ENCODE peak calls at places on chromosomes 12 and 14, in ten cellular contexts. F is C1 segment of cervical spinal cord, Z is COR-L47, R is choroid plexus epithelial cell, B is NCI-H1092 treated with DMSO at 0.1 percent for 48 hours, U is astrocyte, A is posterior vena cava, S is hepatic stellate cell, I is caudate nucleus, O is SK-MEL-5. P is an unnamed sample.

GRCh38 chr12:100329800-100330199 is 27.1 kb upstream of the SLC17A8 start:
- DNase-seq in I (no peak), S (no peak), U (no peak), A (no peak), B (no peak), Z (no peak), R (no peak), O (no peak), F (no peak), P (no peak)

GRCh38 chr14:93047661-93048060 is 68.1 kb downstream of the ITPK1 start:
- DNase-seq in F (no peak), B (no peak), R (no peak), Z (no peak), U (no peak), I (no peak), A (no peak), O (no peak), S (no peak), P (no peak)

GRCh38 chr14:95876769-95877490 is at the start of gene TUNAR:
- DNase-seq in R (no peak), F (no peak), B (peak), O (no peak), S (no peak), U (no peak), A (no peak), Z (peak), I (no peak), P (no peak)

GRCh38 chr12:21073822-21074460 is 57.1 kb upstream of the SLCO1B1 start:
- DNase-seq in Z (no peak), B (no peak), U (peak), F (no peak), A (no peak), O (no peak), S (peak), R (peak), I (no peak), P (no peak)

GRCh38 chr12:116222358-116222757 is 55.1 kb downstream of the MED13L start:
- DNase-seq in O (peak), R (peak), A (no peak), Z (peak), S (no peak), F (no peak), B (no peak), U (peak), I (peak), P (no peak)

GRCh38 chr14:78090820-78091219 is 79.4 kb upstream of the NRXN3 start:
- DNase-seq in B (no peak), I (no peak), U (no peak), S (no peak), O (no peak), Z (no peak), A (no peak), R (no peak), F (no peak), P (no peak)

GRCh38 chr14:21902561-21903199 is 229.1 kb upstream of the OR4E1 start:
- DNase-seq in R (peak), O (peak), F (peak), A (no peak), B (no peak), U (no peak), S (no peak), I (peak), Z (no peak), P (no peak)

GRCh38 chr12:117853600-117853999 is 115.2 kb downstream of the KSR2 start:
- DNase-seq in U (no peak), R (no peak), O (no peak), F (no peak), A (no peak), B (no peak), S (no peak), Z (no peak), I (no peak), P (no peak)

GRCh38 chr12:69028941-69029729 is 96.2 kb upstream of the CPM start:
- DNase-seq in Z (no peak), R (no peak), O (no peak), I (no peak), U (no peak), B (no peak), A (no peak), S (no peak), F (no peak), P (no peak)

GRCh38 chr12:388547-389137 is 478 bp downstream of the KDM5A start:
- DNase-seq in U (peak), S (peak), I (no peak), O (peak), R (peak), B (no peak), A (no peak), Z (no peak), F (no peak), P (no peak)

GRCh38 chr12:90281156-90281868 is 572.7 kb upstream of the ATP2B1 start:
- DNase-seq in I (no peak), A (no peak), S (no peak), B (no peak), O (no peak), R (no peak), U (no peak), F (no peak), Z (no peak), P (no peak)

GRCh38 chr12:123764109-123764508 is 2.0 kb downstream of the DNAH10 start:
- DNase-seq in R (no peak), S (no peak), F (no peak), Z (no peak), U (no peak), A (no peak), B (no peak), I (no peak), O (no peak), P (no peak)

GRCh38 chr14:36519431-36520321 is at the start of gene NKX2-1:
- DNase-seq in U (no peak), S (no peak), Z (peak), B (peak), I (no peak), R (no peak), A (no peak), F (no peak), O (no peak), P (peak)

GRCh38 chr14:103501041-103501870 is 21.4 kb downstream of the CKB start:
- DNase-seq in O (no peak), B (no peak), I (no peak), A (peak), R (no peak), Z (no peak), U (no peak), S (no peak), F (no peak), P (no peak)

GRCh38 chr14:36724162-36724561 is 62.5 kb downstream of the PAX9 start:
- DNase-seq in B (no peak), F (no peak), S (no peak), I (no peak), Z (no peak), O (no peak), R (no peak), A (no peak), U (no peak), P (no peak)

GRCh38 chr14:73472182-73473114 is 14.1 kb upstream of the NUMB start:
- DNase-seq in Z (peak), A (no peak), S (peak), R (peak), B (peak), O (peak), F (no peak), U (peak), I (peak), P (peak)

GRCh38 chr14:52268191-52269061 is 928 bp downstream of the PTGDR start:
- DNase-seq in R (peak), S (peak), U (peak), I (no peak), B (no peak), O (no peak), A (peak), Z (no peak), F (no peak), P (no peak)

GRCh38 chr12:14275886-14276285 is 89.6 kb upstream of the ATF7IP start:
- DNase-seq in I (no peak), Z (no peak), O (no peak), U (no peak), F (no peak), R (no peak), S (no peak), A (no peak), B (no peak), P (no peak)

GRCh38 chr14:52272375-52272774 is 4.9 kb downstream of the PTGDR start:
- DNase-seq in I (no peak), U (no peak), S (peak), R (peak), B (peak), F (no peak), Z (peak), O (peak), A (no peak), P (no peak)

GRCh38 chr12:27001663-27002062 is 12.5 kb downstream of the TM7SF3 start:
- DNase-seq in B (no peak), R (no peak), U (no peak), Z (no peak), I (no peak), S (no peak), F (no peak), A (no peak), O (no peak), P (no peak)

GRCh38 chr12:56257491-56258067 is 605 bp downstream of the ANKRD52 start:
- DNase-seq in R (peak), I (peak), S (peak), F (no peak), U (peak), O (peak), Z (peak), B (no peak), A (no peak), P (no peak)

GRCh38 chr14:29092121-29092520 is 325.5 kb downstream of the FOXG1 start:
- DNase-seq in O (no peak), I (peak), U (no peak), B (no peak), S (no peak), Z (no peak), A (no peak), R (no peak), F (no peak), P (no peak)

GRCh38 chr14:89007906-89008305 is 183.5 kb downstream of the TTC8 start:
- DNase-seq in S (no peak), Z (no peak), R (no peak), U (no peak), I (no peak), B (no peak), F (no peak), A (no peak), O (no peak), P (no peak)

GRCh38 chr14:79842270-79842669 is 369.0 kb downstream of the DIO2 start:
- DNase-seq in Z (no peak), S (peak), R (peak), B (no peak), A (peak), U (peak), I (no peak), O (no peak), F (no peak), P (no peak)

GRCh38 chr14:50082784-50083466 is 33.4 kb downstream of the VCPKMT start:
- DNase-seq in U (peak), R (peak), I (no peak), O (no peak), S (no peak), F (no peak), A (no peak), Z (no peak), B (no peak), P (no peak)

GRCh38 chr14:50425816-50426215 is 29.1 kb upstream of the CDKL1 start:
- DNase-seq in R (peak), S (no peak), A (no peak), I (no peak), B (no peak), Z (no peak), F (no peak), U (peak), O (no peak), P (no peak)

GRCh38 chr12:47321436-47321835 is 241.7 kb upstream of the AMIGO2 start:
- DNase-seq in S (no peak), F (no peak), I (no peak), R (no peak), A (no peak), Z (no peak), O (no peak), U (no peak), B (no peak), P (no peak)

GRCh38 chr14:104980601-104981531 is 2.7 kb upstream of the AHNAK2 start:
- DNase-seq in U (no peak), O (no peak), Z (no peak), F (no peak), S (no peak), R (no peak), I (no peak), A (peak), B (no peak), P (no peak)

GRCh38 chr12:131092911-131093901 is 139.5 kb downstream of the ADGRD1 start:
- DNase-seq in U (no peak), B (no peak), R (no peak), A (peak), F (no peak), S (no peak), O (no peak), Z (no peak), I (no peak), P (no peak)

GRCh38 chr12:109169676-109170075 is 53.3 kb downstream of the ACACB start:
- DNase-seq in O (no peak), S (no peak), I (no peak), F (no peak), Z (no peak), A (peak), U (no peak), R (peak), B (no peak), P (no peak)

GRCh38 chr12:49288922-49289555 is 5.9 kb upstream of the PRPH start:
- DNase-seq in U (no peak), R (no peak), B (no peak), S (no peak), F (no peak), I (no peak), O (no peak), Z (no peak), A (no peak), P (no peak)